ENCODE peak calls at places on chromosomes 2 and 18, in six cellular contexts. One of them, this sample, is unnamed.

GRCh38 chr2:147639891-147640290 is 204.9 kb upstream of the ACVR2A start:
- DNase-seq in HCT116: no peak
- DNase-seq in endothelial cell of umbilical vein: no peak
- DNase-seq in A549: no peak
- DNase-seq in K562: no peak
- DNase-seq in WTC11: no peak
- DNase-seq in this sample: no peak

GRCh38 chr2:46612675-46613074 is 133.3 kb downstream of the TMEM247 start:
- DNase-seq in HCT116: no peak
- DNase-seq in endothelial cell of umbilical vein: no peak
- DNase-seq in A549: no peak
- DNase-seq in K562: no peak
- DNase-seq in WTC11: no peak
- DNase-seq in this sample: no peak

GRCh38 chr2:19126281-19126680 is 232.1 kb downstream of the OSR1 start:
- DNase-seq in HCT116: no peak
- DNase-seq in endothelial cell of umbilical vein: no peak
- DNase-seq in A549: no peak
- DNase-seq in K562: no peak
- DNase-seq in WTC11: no peak
- DNase-seq in this sample: no peak

GRCh38 chr2:79097843-79098242 is 10.1 kb upstream of the REG1B start:
- DNase-seq in HCT116: no peak
- DNase-seq in endothelial cell of umbilical vein: no peak
- DNase-seq in A549: no peak
- DNase-seq in K562: no peak
- DNase-seq in WTC11: peak
- DNase-seq in this sample: no peak

GRCh38 chr2:17442334-17442733 is 75.9 kb downstream of the RAD51AP2 start:
- DNase-seq in HCT116: no peak
- DNase-seq in endothelial cell of umbilical vein: no peak
- DNase-seq in A549: no peak
- DNase-seq in K562: no peak
- DNase-seq in WTC11: no peak
- DNase-seq in this sample: no peak

GRCh38 chr2:28164280-28164801 is 228.3 kb upstream of the FOSL2 start:
- DNase-seq in HCT116: no peak
- DNase-seq in endothelial cell of umbilical vein: peak
- DNase-seq in A549: no peak
- DNase-seq in K562: no peak
- DNase-seq in WTC11: no peak
- DNase-seq in this sample: no peak

GRCh38 chr2:111706481-111707001 is 177.5 kb downstream of the ANAPC1 start:
- DNase-seq in HCT116: no peak
- DNase-seq in endothelial cell of umbilical vein: no peak
- DNase-seq in A549: no peak
- DNase-seq in K562: no peak
- DNase-seq in WTC11: no peak
- DNase-seq in this sample: no peak

GRCh38 chr2:53347219-53347618 is 420.4 kb upstream of the CHAC2 start:
- DNase-seq in HCT116: no peak
- DNase-seq in endothelial cell of umbilical vein: no peak
- DNase-seq in A549: no peak
- DNase-seq in K562: no peak
- DNase-seq in WTC11: no peak
- DNase-seq in this sample: no peak

GRCh38 chr2:17558053-17558452 is 17.6 kb downstream of the VSNL1 start:
- DNase-seq in HCT116: no peak
- DNase-seq in endothelial cell of umbilical vein: no peak
- DNase-seq in A549: no peak
- DNase-seq in K562: no peak
- DNase-seq in WTC11: no peak
- DNase-seq in this sample: no peak

GRCh38 chr2:164669291-164669690 is 48.0 kb upstream of the GRB14 start:
- DNase-seq in HCT116: no peak
- DNase-seq in endothelial cell of umbilical vein: no peak
- DNase-seq in A549: no peak
- DNase-seq in K562: no peak
- DNase-seq in WTC11: no peak
- DNase-seq in this sample: no peak

GRCh38 chr18:29271496-29271895 is 1094.6 kb upstream of the CDH2 start:
- DNase-seq in HCT116: no peak
- DNase-seq in endothelial cell of umbilical vein: no peak
- DNase-seq in A549: no peak
- DNase-seq in K562: no peak
- DNase-seq in WTC11: no peak
- DNase-seq in this sample: no peak

GRCh38 chr2:172106128-172106961 is 3.6 kb upstream of the DLX2 start:
- DNase-seq in HCT116: no peak
- DNase-seq in endothelial cell of umbilical vein: peak
- DNase-seq in A549: peak
- DNase-seq in K562: no peak
- DNase-seq in WTC11: peak
- DNase-seq in this sample: peak

GRCh38 chr2:174180165-174180724 is 68.1 kb downstream of the OLA1 start:
- DNase-seq in HCT116: no peak
- DNase-seq in endothelial cell of umbilical vein: peak
- DNase-seq in A549: no peak
- DNase-seq in K562: no peak
- DNase-seq in WTC11: no peak
- DNase-seq in this sample: peak

GRCh38 chr18:48885266-48885950 is 65.4 kb downstream of the SMAD7 start:
- DNase-seq in HCT116: no peak
- DNase-seq in endothelial cell of umbilical vein: no peak
- DNase-seq in A549: no peak
- DNase-seq in K562: no peak
- DNase-seq in WTC11: no peak
- DNase-seq in this sample: no peak

GRCh38 chr2:73292316-73292905 is 937 bp downstream of the EGR4 start:
- DNase-seq in HCT116: no peak
- DNase-seq in endothelial cell of umbilical vein: no peak
- DNase-seq in A549: no peak
- DNase-seq in K562: no peak
- DNase-seq in WTC11: no peak
- DNase-seq in this sample: no peak

GRCh38 chr2:160126315-160126714 is 63.9 kb upstream of the PLA2R1 start:
- DNase-seq in HCT116: no peak
- DNase-seq in endothelial cell of umbilical vein: no peak
- DNase-seq in A549: no peak
- DNase-seq in K562: no peak
- DNase-seq in WTC11: no peak
- DNase-seq in this sample: no peak

GRCh38 chr2:98734823-98735260 is 3.9 kb upstream of the MGAT4A start:
- DNase-seq in HCT116: no peak
- DNase-seq in endothelial cell of umbilical vein: no peak
- DNase-seq in A549: no peak
- DNase-seq in K562: peak
- DNase-seq in WTC11: no peak
- DNase-seq in this sample: no peak

GRCh38 chr2:40199758-40200157 is 252.1 kb downstream of the SLC8A1 start:
- DNase-seq in HCT116: no peak
- DNase-seq in endothelial cell of umbilical vein: no peak
- DNase-seq in A549: no peak
- DNase-seq in K562: no peak
- DNase-seq in WTC11: no peak
- DNase-seq in this sample: no peak

GRCh38 chr2:239790313-239790712 is 234.8 kb downstream of the NDUFA10 start:
- DNase-seq in HCT116: no peak
- DNase-seq in endothelial cell of umbilical vein: no peak
- DNase-seq in A549: no peak
- DNase-seq in K562: no peak
- DNase-seq in WTC11: no peak
- DNase-seq in this sample: no peak

GRCh38 chr18:13353424-13353823 is 134.9 kb downstream of the LDLRAD4 start:
- DNase-seq in HCT116: no peak
- DNase-seq in endothelial cell of umbilical vein: peak
- DNase-seq in A549: no peak
- DNase-seq in K562: no peak
- DNase-seq in WTC11: no peak
- DNase-seq in this sample: peak

GRCh38 chr2:7467782-7468447 is 550.7 kb downstream of the RNF144A start:
- DNase-seq in HCT116: no peak
- DNase-seq in endothelial cell of umbilical vein: no peak
- DNase-seq in A549: no peak
- DNase-seq in K562: no peak
- DNase-seq in WTC11: no peak
- DNase-seq in this sample: no peak

GRCh38 chr2:223779877-223780276 is 57.5 kb downstream of the AP1S3 start:
- DNase-seq in HCT116: peak
- DNase-seq in endothelial cell of umbilical vein: peak
- DNase-seq in A549: peak
- DNase-seq in K562: peak
- DNase-seq in WTC11: peak
- DNase-seq in this sample: peak

GRCh38 chr2:15762449-15762848 is 170.8 kb downstream of the DDX1 start:
- DNase-seq in HCT116: no peak
- DNase-seq in endothelial cell of umbilical vein: no peak
- DNase-seq in A549: no peak
- DNase-seq in K562: no peak
- DNase-seq in WTC11: no peak
- DNase-seq in this sample: no peak

GRCh38 chr18:53941601-53942335 is 282.7 kb downstream of the MBD2 start:
- DNase-seq in HCT116: no peak
- DNase-seq in endothelial cell of umbilical vein: no peak
- DNase-seq in A549: no peak
- DNase-seq in K562: no peak
- DNase-seq in WTC11: no peak
- DNase-seq in this sample: peak

GRCh38 chr18:10410472-10411300 is 43.7 kb upstream of the APCDD1 start:
- DNase-seq in HCT116: no peak
- DNase-seq in endothelial cell of umbilical vein: no peak
- DNase-seq in A549: no peak
- DNase-seq in K562: no peak
- DNase-seq in WTC11: no peak
- DNase-seq in this sample: no peak

GRCh38 chr2:128667391-128667790 is 348.7 kb upstream of the HS6ST1 start:
- DNase-seq in HCT116: no peak
- DNase-seq in endothelial cell of umbilical vein: no peak
- DNase-seq in A549: no peak
- DNase-seq in K562: no peak
- DNase-seq in WTC11: no peak
- DNase-seq in this sample: no peak
- TF ChIP-seq MAX in HCT116: no peak
- TF ChIP-seq MAX in endothelial cell of umbilical vein: no peak
- TF ChIP-seq MAX in A549: no peak
- TF ChIP-seq MAX in K562: no peak
- TF ChIP-seq MAX in WTC11: no peak
- TF ChIP-seq MAX in this sample: no peak

GRCh38 chr2:205367536-205367935 is 314.8 kb upstream of the NRP2 start:
- DNase-seq in HCT116: no peak
- DNase-seq in endothelial cell of umbilical vein: no peak
- DNase-seq in A549: no peak
- DNase-seq in K562: no peak
- DNase-seq in WTC11: no peak
- DNase-seq in this sample: no peak

GRCh38 chr2:205366336-205367060 is 315.8 kb upstream of the NRP2 start:
- DNase-seq in HCT116: no peak
- DNase-seq in endothelial cell of umbilical vein: peak
- DNase-seq in A549: no peak
- DNase-seq in K562: no peak
- DNase-seq in WTC11: no peak
- DNase-seq in this sample: no peak

GRCh38 chr2:205369813-205370212 is 312.5 kb upstream of the NRP2 start:
- DNase-seq in HCT116: no peak
- DNase-seq in endothelial cell of umbilical vein: peak
- DNase-seq in A549: no peak
- DNase-seq in K562: no peak
- DNase-seq in WTC11: no peak
- DNase-seq in this sample: no peak

GRCh38 chr2:205372141-205372540 is 310.2 kb upstream of the NRP2 start:
- DNase-seq in HCT116: no peak
- DNase-seq in endothelial cell of umbilical vein: no peak
- DNase-seq in A549: no peak
- DNase-seq in K562: no peak
- DNase-seq in WTC11: no peak
- DNase-seq in this sample: no peak

DNA sequence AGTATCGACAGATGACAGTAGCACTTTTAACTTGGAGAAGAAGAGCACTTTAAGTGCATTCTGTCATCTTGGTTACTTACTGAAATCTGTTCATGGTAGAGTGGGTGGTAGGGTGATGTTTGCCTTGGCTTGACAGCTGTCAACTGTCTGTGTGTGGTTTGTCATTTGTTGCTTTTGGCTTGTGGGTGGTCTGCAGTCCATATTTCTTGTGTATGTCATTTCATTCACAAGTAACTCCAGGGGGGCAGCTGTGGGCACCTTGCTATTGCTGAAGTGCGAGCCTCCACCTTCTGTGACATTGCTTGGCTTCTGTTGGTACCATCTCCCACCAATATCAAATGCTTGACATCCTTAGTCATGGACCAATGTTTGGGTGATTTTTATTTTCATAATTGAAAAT is 311.6 kb upstream of the NRP2 start:
- DNase-seq in HCT116: no peak
- DNase-seq in endothelial cell of umbilical vein: no peak
- DNase-seq in A549: no peak
- DNase-seq in K562: no peak
- DNase-seq in WTC11: no peak
- DNase-seq in this sample: no peak
- TF ChIP-seq MAX in HCT116: no peak
- TF ChIP-seq MAX in endothelial cell of umbilical vein: no peak
- TF ChIP-seq MAX in A549: no peak
- TF ChIP-seq MAX in K562: no peak
- TF ChIP-seq MAX in WTC11: no peak
- TF ChIP-seq MAX in this sample: no peak

GRCh38 chr2:130729311-130730299 is 735 bp downstream of the GPR148 start:
- DNase-seq in HCT116: no peak
- DNase-seq in endothelial cell of umbilical vein: no peak
- DNase-seq in A549: no peak
- DNase-seq in K562: no peak
- DNase-seq in WTC11: no peak
- DNase-seq in this sample: no peak
- TF ChIP-seq MAX in HCT116: no peak
- TF ChIP-seq MAX in endothelial cell of umbilical vein: no peak
- TF ChIP-seq MAX in A549: no peak
- TF ChIP-seq MAX in K562: no peak
- TF ChIP-seq MAX in WTC11: no peak
- TF ChIP-seq MAX in this sample: no peak

DNA sequence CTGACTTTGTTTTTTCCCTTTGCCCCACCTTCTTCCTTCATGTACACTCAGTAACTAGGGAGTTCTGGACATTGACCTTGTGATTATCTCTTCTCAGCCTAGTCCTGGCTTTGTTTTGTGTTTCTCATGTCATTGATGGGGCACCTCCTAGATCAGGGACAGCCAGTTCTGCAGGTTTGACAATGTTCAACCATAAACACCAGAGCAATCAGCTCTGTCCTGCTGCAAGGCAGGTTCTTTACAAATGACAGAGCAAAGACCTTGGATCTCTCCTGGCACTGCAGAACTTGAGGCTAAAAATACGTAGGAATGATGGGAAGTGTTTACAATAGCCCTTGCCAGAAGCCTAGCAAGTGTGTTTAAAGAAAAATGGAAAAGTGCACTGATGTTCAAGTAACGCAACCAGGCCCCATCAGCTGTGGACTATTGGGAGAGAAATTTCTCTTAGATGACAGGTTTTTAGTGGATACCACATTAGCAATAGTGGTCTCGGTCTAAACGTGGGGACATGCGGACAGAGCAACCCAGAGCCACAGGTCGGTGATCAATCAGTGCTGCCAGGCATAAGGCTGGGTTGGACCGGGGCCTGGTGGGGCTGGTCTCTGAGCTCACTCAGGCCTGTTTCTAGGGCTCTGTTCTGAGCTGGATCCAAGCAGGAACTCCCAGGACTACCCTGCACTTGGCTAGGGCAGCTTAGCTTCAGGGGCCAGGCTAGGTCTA is 76.8 kb downstream of the SOWAHC start:
- DNase-seq in HCT116: no peak
- DNase-seq in endothelial cell of umbilical vein: no peak
- DNase-seq in A549: no peak
- DNase-seq in K562: no peak
- DNase-seq in WTC11: no peak
- DNase-seq in this sample: no peak
- TF ChIP-seq MAX in HCT116: no peak
- TF ChIP-seq MAX in endothelial cell of umbilical vein: no peak
- TF ChIP-seq MAX in A549: no peak
- TF ChIP-seq MAX in K562: no peak
- TF ChIP-seq MAX in WTC11: no peak
- TF ChIP-seq MAX in this sample: no peak